ENCODE peak calls at places on chromosome 3, in nine cellular contexts. N is GM12892, C is mucosa of gallbladder, Z is Caco-2, R is GM20000, A is progenitor cell of endocrine pancreas, S is kidney tubule cell, F is uterus, B is heart right ventricle. X is an unnamed sample.

GRCh38 chr3:47910777-47911440 is 105.3 kb downstream of the MAP4 start:
- DNase-seq in N (no peak), B (no peak), S (peak; percentile 92), R (no peak), F (no peak), C (peak; percentile 56), A (no peak), Z (no peak), X (no peak)

GRCh38 chr3:150215616-150216015 is 192.5 kb upstream of the TSC22D2 start:
- DNase-seq in B (no peak), A (no peak), Z (no peak), N (no peak), R (no peak), F (no peak), S (peak; percentile 23), C (no peak), X (no peak)

GRCh38 chr3:126493731-126494130 is 18.0 kb upstream of the ZXDC start:
- DNase-seq in N (no peak), A (no peak), F (no peak), C (no peak), R (no peak), Z (no peak), S (no peak), B (no peak), X (no peak)

GRCh38 chr3:15768421-15769255 is 29.1 kb downstream of the ANKRD28 start:
- DNase-seq in S (peak; percentile 97), A (no peak), R (peak; percentile 10), N (no peak), C (no peak), B (no peak), Z (peak; percentile 31), F (no peak), X (no peak)

GRCh38 chr3:57787867-57788623 is 31.9 kb downstream of the SLMAP start:
- DNase-seq in A (no peak), R (peak; percentile 70), N (peak; percentile 32), S (peak; percentile 90), B (no peak), F (no peak), C (no peak), Z (no peak), X (no peak)

GRCh38 chr3:114092151-114093000 is 35.8 kb downstream of the QTRT2 start:
- DNase-seq in S (no peak), R (no peak), N (no peak), F (no peak), A (no peak), B (peak; percentile 14), C (no peak), Z (no peak), X (no peak)

GRCh38 chr3:165624761-165625160 is 212.5 kb downstream of the BCHE start:
- DNase-seq in C (no peak), A (no peak), R (no peak), F (no peak), S (peak; percentile 17), Z (no peak), N (no peak), B (no peak), X (no peak)

GRCh38 chr3:169822540-169822939 is 9.8 kb upstream of the LRRC34 start:
- DNase-seq in A (no peak), R (no peak), B (no peak), N (no peak), C (no peak), S (no peak), F (no peak), Z (peak; percentile 36), X (no peak)

GRCh38 chr3:192901435-192901834 is 16.2 kb downstream of the MB21D2 start:
- DNase-seq in Z (no peak), A (no peak), F (no peak), S (peak; percentile 99), B (no peak), N (no peak), C (no peak), R (no peak), X (no peak)

GRCh38 chr3:195254454-195255175 is 16.3 kb downstream of the XXYLT1 start:
- DNase-seq in S (no peak), Z (no peak), R (no peak), A (no peak), N (no peak), B (no peak), C (no peak), F (no peak), X (no peak)

GRCh38 chr3:62159693-62160092 is 213.7 kb downstream of the FEZF2 start:
- DNase-seq in A (no peak), C (peak; percentile 46), Z (no peak), F (peak; percentile 76), S (no peak), N (no peak), R (no peak), B (peak; percentile 86), X (peak; percentile 88)

GRCh38 chr3:175383366-175383765 is 524.2 kb downstream of the NAALADL2 start:
- DNase-seq in R (no peak), F (no peak), S (no peak), A (no peak), Z (no peak), B (no peak), N (no peak), C (no peak), X (no peak)

GRCh38 chr3:65318231-65318630 is 630.4 kb upstream of the ADAMTS9 start:
- DNase-seq in S (peak; percentile 19), R (no peak), B (no peak), N (no peak), C (no peak), A (no peak), F (no peak), Z (no peak), X (no peak)

GRCh38 chr3:168360993-168361392 is 265.3 kb upstream of the GOLIM4 start:
- DNase-seq in B (no peak), N (no peak), F (no peak), R (no peak), C (no peak), S (no peak), Z (no peak), A (no peak), X (no peak)

GRCh38 chr3:377158-377561 is 180.6 kb downstream of the CHL1 start:
- DNase-seq in Z (peak; percentile 18), N (no peak), R (peak; percentile 14), S (peak; percentile 68), F (no peak), A (no peak), C (no peak), B (no peak), X (no peak)

GRCh38 chr3:178777718-178778411 is 241.6 kb downstream of the KCNMB2 start:
- DNase-seq in A (no peak), N (no peak), C (no peak), R (peak; percentile 33), Z (no peak), F (no peak), S (peak; percentile 92), B (no peak), X (no peak)

GRCh38 chr3:196096382-196096953 is 14.6 kb upstream of the TFRC start:
- DNase-seq in N (no peak), Z (no peak), R (peak; percentile 68), A (no peak), B (peak; percentile 59), S (no peak), C (peak; percentile 27), F (no peak), X (no peak)

GRCh38 chr3:195911946-195912270 is 3.6 kb upstream of the TNK2 start:
- DNase-seq in A (no peak), Z (no peak), C (no peak), B (no peak), F (no peak), N (no peak), R (no peak), S (no peak), X (no peak)

GRCh38 chr3:37224879-37225278 is 50.5 kb upstream of the LRRFIP2 start:
- DNase-seq in A (no peak), C (no peak), N (no peak), F (no peak), R (no peak), S (no peak), Z (no peak), B (no peak), X (no peak)

GRCh38 chr3:9727041-9727595 is 4.4 kb upstream of the BRPF1 start:
- DNase-seq in F (no peak), S (peak; percentile 35), A (no peak), C (no peak), N (no peak), B (no peak), Z (peak; percentile 38), R (no peak), X (peak; percentile 33)

GRCh38 chr3:168884353-168884903 is 779.1 kb downstream of the MECOM start:
- DNase-seq in C (peak; percentile 72), A (no peak), F (peak; percentile 18), B (peak; percentile 62), R (no peak), S (peak; percentile 91), Z (no peak), N (no peak), X (peak; percentile 41)

GRCh38 chr3:66439666-66440344 is 61.0 kb downstream of the LRIG1 start:
- DNase-seq in S (no peak), B (no peak), C (no peak), Z (no peak), N (no peak), A (no peak), R (peak; percentile 34), F (no peak), X (no peak)

X was measured in testis.